ENCODE peak calls at places on chromosomes 7 and 10, in ten cellular contexts. G is NCI-H2171, O is colonic mucosa, K is DMS79 treated with DMSO at 0.1 percent for 48 hours, W is HEK293T, L is NCI-H1105, A is posterior cingulate gyrus, C is endodermal cell, E is amniotic epithelial cell, V is NCI-H2081. H is an unnamed sample.

GRCh38 chr10:1869861-1870260 is 132.5 kb upstream of the ADARB2 start:
- DNase-seq in G (no peak), O (no peak), K (no peak), W (no peak), L (no peak), A (no peak), C (no peak), E (no peak), V (no peak), H (no peak)

GRCh38 chr10:78763651-78764395 is 304.9 kb upstream of the ZMIZ1 start:
- DNase-seq in G (no peak), O (no peak), K (no peak), W (no peak), L (no peak), A (peak), C (no peak), E (no peak), V (no peak), H (no peak)

GRCh38 chr10:115654961-115655360 is 561.8 kb downstream of the ATRNL1 start:
- DNase-seq in G (no peak), O (no peak), K (no peak), W (no peak), L (no peak), A (no peak), C (no peak), E (peak), V (no peak), H (no peak)

GRCh38 chr10:130255777-130256176 is 119.6 kb downstream of the GLRX3 start:
- DNase-seq in G (no peak), O (no peak), K (no peak), W (no peak), L (no peak), A (no peak), C (no peak), E (no peak), V (no peak), H (no peak)

GRCh38 chr7:17090751-17091150 is 207.7 kb upstream of the AHR start:
- DNase-seq in G (no peak), O (no peak), K (no peak), W (no peak), L (no peak), A (no peak), C (no peak), E (peak), V (no peak), H (no peak)

GRCh38 chr7:52270301-52270700 is 765.1 kb upstream of the POM121L12 start:
- DNase-seq in G (no peak), O (no peak), K (no peak), W (no peak), L (no peak), A (no peak), C (no peak), E (no peak), V (no peak), H (no peak)

GRCh38 chr7:24152356-24152755 is 131.6 kb upstream of the NPY start:
- DNase-seq in G (no peak), O (peak), K (no peak), W (no peak), L (no peak), A (no peak), C (no peak), E (peak), V (no peak), H (no peak)

GRCh38 chr7:30989008-30989823 is 25.5 kb downstream of the GHRHR start:
- DNase-seq in G (no peak), O (no peak), K (no peak), W (no peak), L (no peak), A (no peak), C (no peak), E (no peak), V (no peak), H (no peak)

GRCh38 chr10:14302035-14302434 is 28.7 kb downstream of the FRMD4A start:
- DNase-seq in G (no peak), O (no peak), K (no peak), W (peak), L (no peak), A (no peak), C (no peak), E (peak), V (no peak), H (no peak)

GRCh38 chr10:55144001-55144400 is 343.0 kb upstream of the PCDH15 start:
- DNase-seq in G (no peak), O (no peak), K (no peak), W (no peak), L (no peak), A (no peak), C (no peak), E (peak), V (no peak), H (no peak)

GRCh38 chr10:90960355-90960814 is 39.5 kb upstream of the ANKRD1 start:
- DNase-seq in G (no peak), O (no peak), K (no peak), W (no peak), L (no peak), A (no peak), C (no peak), E (peak), V (no peak), H (no peak)

GRCh38 chr7:99860281-99861127 is 16.3 kb downstream of the OR2AE1 start:
- DNase-seq in G (no peak), O (no peak), K (no peak), W (no peak), L (no peak), A (no peak), C (no peak), E (peak), V (no peak), H (peak)

GRCh38 chr10:115659616-115660015 is 566.5 kb downstream of the ATRNL1 start:
- DNase-seq in G (no peak), O (no peak), K (no peak), W (no peak), L (no peak), A (no peak), C (no peak), E (peak), V (no peak), H (no peak)

GRCh38 chr7:151168022-151168786 is 710 bp upstream of the GBX1 start:
- DNase-seq in G (peak), O (peak), K (no peak), W (peak), L (peak), A (peak), C (peak), E (no peak), V (peak), H (no peak)

GRCh38 chr10:106175760-106176377 is 988.6 kb downstream of the SORCS1 start:
- DNase-seq in G (no peak), O (no peak), K (peak), W (peak), L (no peak), A (no peak), C (no peak), E (peak), V (peak), H (no peak)

GRCh38 chr10:90181251-90181691 is 479.9 kb downstream of the KIF20B start:
- DNase-seq in G (no peak), O (no peak), K (peak), W (no peak), L (no peak), A (no peak), C (no peak), E (peak), V (no peak), H (no peak)

GRCh38 chr10:101512741-101513140 is 75.3 kb downstream of the POLL start:
- DNase-seq in G (no peak), O (no peak), K (peak), W (no peak), L (no peak), A (no peak), C (no peak), E (peak), V (no peak), H (no peak)

GRCh38 chr10:34256216-34256615 is 558.9 kb downstream of the PARD3 start:
- DNase-seq in G (no peak), O (peak), K (no peak), W (no peak), L (no peak), A (no peak), C (no peak), E (no peak), V (no peak), H (no peak)

GRCh38 chr10:69636626-69637550 is 6.8 kb downstream of the FAM241B start:
- DNase-seq in G (no peak), O (peak), K (no peak), W (no peak), L (no peak), A (peak), C (peak), E (peak), V (peak), H (peak)

GRCh38 chr10:133139561-133140065 is 20.4 kb upstream of the KNDC1 start:
- DNase-seq in G (no peak), O (no peak), K (no peak), W (no peak), L (no peak), A (peak), C (peak), E (no peak), V (no peak), H (peak)

GRCh38 chr10:116457480-116457879 is 29.8 kb downstream of the PNLIPRP3 start:
- DNase-seq in G (no peak), O (no peak), K (no peak), W (no peak), L (no peak), A (no peak), C (no peak), E (no peak), V (no peak), H (no peak)

GRCh38 chr7:120996333-120996982 is 7.9 kb downstream of the CPED1 start:
- DNase-seq in G (no peak), O (peak), K (peak), W (no peak), L (peak), A (peak), C (no peak), E (peak), V (peak), H (no peak)

GRCh38 chr10:122466866-122467470 is 5.6 kb downstream of the HTRA1 start:
- DNase-seq in G (no peak), O (no peak), K (no peak), W (no peak), L (no peak), A (no peak), C (no peak), E (no peak), V (no peak), H (no peak)